ENCODE peak calls at places on chromosomes 6 and 20, in seven cellular contexts. X is tibial nerve; U is DMS 273 treated with DMSO at 0.1 percent for 48 hours; L is anterior cingulate cortex; A is ELR; W is NCI-H226; I is CD8-positive, alpha-beta T cell. V is an unnamed sample.

GRCh38 chr6:162029873-162030576 is 697.5 kb downstream of the PRKN start:
- DNase-seq in W (no peak), X (no peak), L (no peak), U (no peak), I (no peak), A (no peak), V (peak; percentile 38)

GRCh38 chr6:144338474-144338873 is 53.3 kb downstream of the UTRN start:
- DNase-seq in L (no peak), X (no peak), I (no peak), W (no peak), U (no peak), A (no peak), V (no peak)

GRCh38 chr6:141117869-141118268 is 1014.9 kb upstream of the GJE1 start:
- DNase-seq in X (no peak), U (no peak), I (no peak), A (no peak), L (no peak), W (no peak), V (no peak)

GRCh38 chr20:50595433-50595895 is 85.3 kb downstream of the PTPN1 start:
- DNase-seq in W (no peak), L (no peak), X (no peak), I (no peak), A (no peak), U (no peak), V (no peak)

GRCh38 chr6:155968921-155969320 is 513.3 kb upstream of the NOX3 start:
- DNase-seq in U (no peak), I (no peak), W (no peak), X (no peak), A (no peak), L (no peak), V (no peak)

GRCh38 chr6:90284236-90284744 is 12.4 kb downstream of the BACH2 start:
- DNase-seq in A (peak; percentile 92), X (no peak), I (no peak), U (no peak), W (peak; percentile 96), L (no peak), V (peak; percentile 95)

GRCh38 chr20:49529470-49529869 is 38.5 kb downstream of the PTGIS start:
- DNase-seq in U (no peak), I (no peak), A (peak; percentile 26), X (no peak), L (no peak), W (peak; percentile 35), V (no peak)

GRCh38 chr6:169800668-169801395 is 49.4 kb downstream of the ERMARD start:
- DNase-seq in L (peak; percentile 69), W (peak; percentile 21), U (peak; percentile 36), I (no peak), A (peak; percentile 48), X (no peak), V (peak; percentile 85)

GRCh38 chr6:25315778-25316177 is 36.6 kb downstream of the CARMIL1 start:
- DNase-seq in A (no peak), L (no peak), X (no peak), I (no peak), W (no peak), U (no peak), V (no peak)

GRCh38 chr6:140475086-140475485 is 1100.6 kb upstream of the CITED2 start:
- DNase-seq in I (no peak), L (no peak), A (peak; percentile 9), U (no peak), W (peak; percentile 58), X (no peak), V (peak; percentile 4)

GRCh38 chr20:4944518-4944917 is 56.8 kb downstream of the SLC23A2 start:
- DNase-seq in X (no peak), W (no peak), A (no peak), I (no peak), U (no peak), L (no peak), V (peak; percentile 83)

GRCh38 chr6:22251331-22251730 is 45.5 kb downstream of the PRL start:
- DNase-seq in L (no peak), W (peak; percentile 73), I (no peak), U (no peak), X (no peak), A (peak; percentile 57), V (peak; percentile 65)

GRCh38 chr20:7984192-7984591 is 35.4 kb downstream of the TMX4 start:
- DNase-seq in L (no peak), A (no peak), W (no peak), U (no peak), I (no peak), X (no peak), V (no peak)

GRCh38 chr6:96907498-96907897 is 9.8 kb upstream of the NDUFAF4 start:
- DNase-seq in X (no peak), L (no peak), W (peak; percentile 59), A (peak; percentile 11), I (no peak), U (no peak), V (peak; percentile 36)

GRCh38 chr6:165760803-165761185 is 97.8 kb upstream of the PDE10A start:
- DNase-seq in A (no peak), W (no peak), U (no peak), X (no peak), I (no peak), L (no peak), V (no peak)

GRCh38 chr20:51175724-51176123 is 152.8 kb upstream of the KCNG1 start:
- DNase-seq in I (no peak), W (no peak), X (no peak), A (no peak), U (no peak), L (no peak), V (no peak)

GRCh38 chr6:157585274-157586087 is 204.5 kb downstream of the ZDHHC14 start:
- DNase-seq in I (no peak), L (no peak), A (no peak), W (no peak), U (no peak), X (no peak), V (no peak)

GRCh38 chr6:43714311-43715055 is 26.9 kb upstream of the MRPS18A start:
- DNase-seq in A (no peak), I (no peak), X (peak; percentile 77), U (no peak), W (peak; percentile 27), L (no peak), V (peak; percentile 33)